ENCODE peak calls at places on chromosomes 7 and 10, in four cellular contexts. One of them, this sample, is unnamed.

GRCh38 chr7:151432658-151433521 is 7.1 kb downstream of the CRYGN start:
- DNase-seq in right lobe of liver: no peak
- DNase-seq in BE2C: no peak
- DNase-seq in fibroblast of pulmonary artery: no peak
- DNase-seq in this sample: no peak

GRCh38 chr10:119377905-119378736 is 164.4 kb downstream of the RGS10 start:
- DNase-seq in right lobe of liver: no peak
- DNase-seq in BE2C: no peak
- DNase-seq in fibroblast of pulmonary artery: no peak
- DNase-seq in this sample: peak

GRCh38 chr10:30747633-30748032 is 118.1 kb upstream of the LYZL2 start:
- DNase-seq in right lobe of liver: no peak
- DNase-seq in BE2C: peak
- DNase-seq in fibroblast of pulmonary artery: peak
- DNase-seq in this sample: no peak

GRCh38 chr7:148434181-148434769 is 156.3 kb upstream of the C7orf33 start:
- DNase-seq in right lobe of liver: no peak
- DNase-seq in BE2C: no peak
- DNase-seq in fibroblast of pulmonary artery: no peak
- DNase-seq in this sample: no peak

GRCh38 chr10:31683682-31684081 is 244.9 kb downstream of the ARHGAP12 start:
- DNase-seq in right lobe of liver: no peak
- DNase-seq in BE2C: no peak
- DNase-seq in fibroblast of pulmonary artery: no peak
- DNase-seq in this sample: peak

GRCh38 chr7:103388469-103389140 is 41.2 kb downstream of the PSMC2 start:
- DNase-seq in right lobe of liver: peak
- DNase-seq in BE2C: no peak
- DNase-seq in fibroblast of pulmonary artery: no peak
- DNase-seq in this sample: no peak

GRCh38 chr7:48421357-48421756 is 250.1 kb downstream of the ABCA13 start:
- DNase-seq in right lobe of liver: no peak
- DNase-seq in BE2C: no peak
- DNase-seq in fibroblast of pulmonary artery: peak
- DNase-seq in this sample: peak

GRCh38 chr10:123143162-123143824 is 4.6 kb upstream of the HMX2 start:
- DNase-seq in right lobe of liver: no peak
- DNase-seq in BE2C: no peak
- DNase-seq in fibroblast of pulmonary artery: no peak
- DNase-seq in this sample: peak

GRCh38 chr7:143375298-143376034 is 5.7 kb upstream of the ZYX start:
- DNase-seq in right lobe of liver: no peak
- DNase-seq in BE2C: no peak
- DNase-seq in fibroblast of pulmonary artery: no peak
- DNase-seq in this sample: no peak

GRCh38 chr7:123494193-123494796 is 40.1 kb downstream of the IQUB start:
- DNase-seq in right lobe of liver: no peak
- DNase-seq in BE2C: peak
- DNase-seq in fibroblast of pulmonary artery: peak
- DNase-seq in this sample: peak

GRCh38 chr7:31443457-31443856 is 70.4 kb upstream of the ITPRID1 start:
- DNase-seq in right lobe of liver: no peak
- DNase-seq in BE2C: no peak
- DNase-seq in fibroblast of pulmonary artery: peak
- DNase-seq in this sample: peak

GRCh38 chr7:1065263-1066260 is 21.2 kb downstream of the GPR146 start:
- DNase-seq in right lobe of liver: peak
- DNase-seq in BE2C: peak
- DNase-seq in fibroblast of pulmonary artery: peak
- DNase-seq in this sample: peak

GRCh38 chr10:70132098-70133029 is at the start of gene AIFM2:
- DNase-seq in right lobe of liver: peak
- DNase-seq in BE2C: peak
- DNase-seq in fibroblast of pulmonary artery: peak
- DNase-seq in this sample: peak

GRCh38 chr10:70478191-70479160 is at the start of gene PALD1:
- DNase-seq in right lobe of liver: peak
- DNase-seq in BE2C: peak
- DNase-seq in fibroblast of pulmonary artery: peak
- DNase-seq in this sample: peak

GRCh38 chr10:133257489-133258065 is 19.1 kb downstream of the ADAM8 start:
- DNase-seq in right lobe of liver: peak
- DNase-seq in BE2C: peak
- DNase-seq in fibroblast of pulmonary artery: peak
- DNase-seq in this sample: peak

GRCh38 chr10:121596668-121597503 is 1.4 kb downstream of the FGFR2 start:
- DNase-seq in right lobe of liver: peak
- DNase-seq in BE2C: peak
- DNase-seq in fibroblast of pulmonary artery: no peak
- DNase-seq in this sample: peak

DNA sequence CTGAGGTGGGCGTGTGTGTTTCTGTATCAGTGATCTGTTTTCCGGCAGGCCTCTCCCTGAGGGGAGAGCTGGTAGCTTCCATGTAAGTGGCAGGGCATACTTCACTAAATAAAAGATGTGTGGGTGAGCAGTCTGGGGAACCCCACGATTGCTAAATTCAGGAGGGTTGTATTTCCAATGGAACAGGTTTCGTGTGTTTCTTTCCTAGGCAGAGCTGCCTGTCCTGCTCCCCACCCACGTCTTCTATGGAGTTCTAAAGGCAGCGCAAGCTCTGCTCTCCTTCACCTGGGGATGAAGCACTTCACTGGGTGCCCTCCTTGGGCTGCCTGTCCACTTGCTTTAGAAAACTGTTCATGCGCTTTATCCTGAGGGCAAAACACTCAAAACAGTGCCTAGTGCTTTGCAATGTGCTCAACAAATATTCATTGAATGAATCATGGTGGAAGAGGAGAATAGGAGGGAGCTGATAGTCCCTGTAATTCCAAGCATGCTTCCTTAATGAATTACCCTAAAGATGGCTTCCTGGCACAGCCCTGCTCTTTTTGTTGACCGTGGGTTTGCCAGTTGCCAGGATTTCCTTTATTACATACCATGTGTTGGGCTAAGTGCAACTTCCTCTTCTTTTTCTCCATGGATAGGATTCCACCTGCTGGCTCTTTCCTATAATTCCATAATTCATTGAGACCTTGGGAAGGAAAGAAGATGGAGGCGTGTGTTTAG is 50.6 kb upstream of the SRPK2 start:
- DNase-seq in right lobe of liver: no peak
- DNase-seq in BE2C: peak
- DNase-seq in fibroblast of pulmonary artery: peak
- DNase-seq in this sample: no peak
- TF ChIP-seq CTCF in right lobe of liver: peak
- TF ChIP-seq CTCF in BE2C: peak
- TF ChIP-seq CTCF in fibroblast of pulmonary artery: no peak
- TF ChIP-seq CTCF in this sample: no peak

DNA sequence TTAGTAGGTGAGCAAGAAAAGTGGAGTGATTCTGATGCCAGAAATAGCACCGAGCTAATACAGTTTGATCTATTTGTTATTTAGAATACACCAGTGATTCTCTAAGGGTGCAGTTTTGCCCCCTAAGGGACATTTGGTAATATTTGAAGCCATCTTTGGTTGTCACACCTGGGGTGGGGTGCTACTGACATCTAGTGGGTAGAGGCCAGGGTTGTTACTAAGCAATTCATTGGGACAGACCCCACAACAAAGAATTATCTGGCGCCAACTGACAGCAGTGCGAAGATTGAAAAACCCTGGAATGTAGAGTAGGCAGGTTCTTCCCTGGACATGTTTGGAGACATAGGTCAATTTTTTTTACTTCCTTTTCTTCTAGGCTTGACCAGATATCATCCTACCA is 14.6 kb downstream of the PALS2 start:
- DNase-seq in right lobe of liver: no peak
- DNase-seq in BE2C: peak
- DNase-seq in fibroblast of pulmonary artery: no peak
- DNase-seq in this sample: peak
- TF ChIP-seq CTCF in right lobe of liver: peak
- TF ChIP-seq CTCF in BE2C: peak
- TF ChIP-seq CTCF in fibroblast of pulmonary artery: peak
- TF ChIP-seq CTCF in this sample: peak

GRCh38 chr7:36440880-36441279 is 51.2 kb downstream of the ANLN start:
- DNase-seq in right lobe of liver: no peak
- DNase-seq in BE2C: no peak
- DNase-seq in fibroblast of pulmonary artery: peak
- DNase-seq in this sample: peak
- TF ChIP-seq CTCF in right lobe of liver: peak
- TF ChIP-seq CTCF in BE2C: peak
- TF ChIP-seq CTCF in fibroblast of pulmonary artery: peak
- TF ChIP-seq CTCF in this sample: peak

DNA sequence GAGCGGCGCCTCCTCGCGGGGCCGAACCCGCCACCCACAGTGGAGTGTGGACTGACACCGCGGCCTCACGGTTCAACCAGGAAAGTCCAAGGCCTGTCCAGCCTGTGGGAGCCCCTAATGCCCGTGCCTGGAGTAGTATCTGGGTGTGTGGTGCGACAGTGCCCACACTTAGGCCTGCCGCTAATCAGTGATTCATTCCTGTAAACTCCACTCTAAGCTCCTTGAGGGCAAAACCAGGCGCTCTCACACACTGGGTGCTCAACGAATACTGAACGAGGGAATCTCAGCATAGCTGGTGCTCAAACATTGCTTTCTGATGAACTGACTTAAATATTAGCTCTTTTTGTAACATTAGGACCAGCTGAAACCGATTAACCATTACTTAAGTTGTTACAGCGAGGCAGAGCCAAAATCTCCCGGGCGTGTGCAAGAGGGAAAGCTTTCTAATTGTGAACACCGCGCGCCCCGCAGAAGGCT is 573 bp upstream of the GSDME start:
- DNase-seq in right lobe of liver: no peak
- DNase-seq in BE2C: no peak
- DNase-seq in fibroblast of pulmonary artery: peak
- DNase-seq in this sample: peak
- TF ChIP-seq CTCF in right lobe of liver: no peak
- TF ChIP-seq CTCF in BE2C: no peak
- TF ChIP-seq CTCF in fibroblast of pulmonary artery: no peak
- TF ChIP-seq CTCF in this sample: no peak

GRCh38 chr10:26571655-26572054 is 125.8 kb upstream of the PDSS1 start:
- DNase-seq in right lobe of liver: no peak
- DNase-seq in BE2C: no peak
- DNase-seq in fibroblast of pulmonary artery: no peak
- DNase-seq in this sample: no peak

GRCh38 chr10:26579256-26580063 is 118.0 kb upstream of the PDSS1 start:
- DNase-seq in right lobe of liver: no peak
- DNase-seq in BE2C: no peak
- DNase-seq in fibroblast of pulmonary artery: no peak
- DNase-seq in this sample: no peak

GRCh38 chr10:26574783-26575182 is 122.7 kb upstream of the PDSS1 start:
- DNase-seq in right lobe of liver: no peak
- DNase-seq in BE2C: no peak
- DNase-seq in fibroblast of pulmonary artery: no peak
- DNase-seq in this sample: no peak

DNA sequence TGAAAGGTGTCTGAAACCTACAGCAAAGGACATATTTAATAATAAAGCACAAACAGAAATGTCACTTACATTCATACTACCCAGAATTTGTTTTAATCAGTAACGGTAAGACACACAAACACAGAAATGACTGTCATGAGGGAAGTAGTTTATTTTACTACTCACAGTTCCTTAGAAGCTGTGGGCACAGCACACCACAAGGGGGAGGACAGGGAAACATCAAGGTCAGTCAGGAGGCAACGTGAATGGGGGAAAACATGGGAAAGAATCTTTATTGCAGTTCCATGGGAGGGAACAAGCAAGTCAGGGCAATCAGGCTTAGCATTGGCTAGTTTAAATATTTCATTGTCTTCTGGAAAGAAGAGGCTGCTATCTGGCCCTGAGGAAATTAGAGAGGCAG is 123.8 kb upstream of the PDSS1 start:
- DNase-seq in right lobe of liver: no peak
- DNase-seq in BE2C: no peak
- DNase-seq in fibroblast of pulmonary artery: no peak
- DNase-seq in this sample: no peak
- TF ChIP-seq CTCF in right lobe of liver: no peak
- TF ChIP-seq CTCF in BE2C: peak
- TF ChIP-seq CTCF in fibroblast of pulmonary artery: no peak
- TF ChIP-seq CTCF in this sample: peak

GRCh38 chr7:46387646-46388045 is 466.6 kb upstream of the IGFBP3 start:
- DNase-seq in right lobe of liver: no peak
- DNase-seq in BE2C: no peak
- DNase-seq in fibroblast of pulmonary artery: peak
- DNase-seq in this sample: no peak

GRCh38 chr7:46389131-46389530 is 468.1 kb upstream of the IGFBP3 start:
- DNase-seq in right lobe of liver: no peak
- DNase-seq in BE2C: no peak
- DNase-seq in fibroblast of pulmonary artery: no peak
- DNase-seq in this sample: no peak

GRCh38 chr7:46393142-46393541 is 472.1 kb upstream of the IGFBP3 start:
- DNase-seq in right lobe of liver: no peak
- DNase-seq in BE2C: no peak
- DNase-seq in fibroblast of pulmonary artery: peak
- DNase-seq in this sample: no peak

GRCh38 chr7:46391215-46391614 is 470.1 kb upstream of the IGFBP3 start:
- DNase-seq in right lobe of liver: no peak
- DNase-seq in BE2C: no peak
- DNase-seq in fibroblast of pulmonary artery: no peak
- DNase-seq in this sample: no peak

GRCh38 chr7:46390042-46390441 is 469.0 kb upstream of the IGFBP3 start:
- DNase-seq in right lobe of liver: no peak
- DNase-seq in BE2C: no peak
- DNase-seq in fibroblast of pulmonary artery: no peak
- DNase-seq in this sample: no peak
- TF ChIP-seq CTCF in right lobe of liver: no peak
- TF ChIP-seq CTCF in BE2C: peak
- TF ChIP-seq CTCF in fibroblast of pulmonary artery: peak
- TF ChIP-seq CTCF in this sample: peak